ENCODE peak calls at places on chromosomes 2 and 18, in six cellular contexts. J is coronary artery, C is tibial artery, S is OCI-M1, P is skeletal muscle cell, A is AG09319. F is an unnamed sample.

GRCh38 chr2:160278101-160278888 is 78.2 kb upstream of the ITGB6 start:
- DNase-seq in C (no peak), S (no peak), A (no peak), J (no peak), P (no peak), F (no peak)

GRCh38 chr2:203734276-203734983 is 28.0 kb downstream of the CD28 start:
- DNase-seq in J (no peak), C (no peak), A (no peak), P (no peak), S (no peak), F (no peak)

GRCh38 chr2:7692657-7693161 is 775.5 kb downstream of the RNF144A start:
- DNase-seq in A (peak), S (no peak), J (peak), C (peak), P (peak), F (peak)

GRCh38 chr2:158935617-158936016 is 32.8 kb upstream of the TANC1 start:
- DNase-seq in C (no peak), S (no peak), A (no peak), J (no peak), P (no peak), F (no peak)

GRCh38 chr2:98170076-98170475 is 83.1 kb downstream of the VWA3B start:
- DNase-seq in C (no peak), S (no peak), J (no peak), P (no peak), A (no peak), F (no peak)

GRCh38 chr2:195659114-195659513 is 2.1 kb downstream of the SLC39A10 start:
- DNase-seq in J (no peak), P (no peak), A (no peak), C (no peak), S (peak), F (no peak)

GRCh38 chr18:26301681-26302080 is 75.4 kb downstream of the TAF4B start:
- DNase-seq in P (peak), J (no peak), S (peak), A (no peak), C (no peak), F (no peak)

GRCh38 chr2:136809987-136810386 is 44.6 kb downstream of the THSD7B start:
- DNase-seq in A (no peak), J (no peak), C (no peak), S (peak), P (no peak), F (no peak)

GRCh38 chr2:10221443-10221842 is 81.3 kb upstream of the HPCAL1 start:
- DNase-seq in P (no peak), S (no peak), J (no peak), C (no peak), A (no peak), F (no peak)

GRCh38 chr2:75065402-75066008 is 107.1 kb downstream of the POLE4 start:
- DNase-seq in C (no peak), S (no peak), P (no peak), A (no peak), J (no peak), F (peak)

GRCh38 chr2:176099737-176100546 is at the start of gene HOXD12:
- DNase-seq in S (no peak), C (no peak), J (no peak), P (no peak), A (no peak), F (no peak)

GRCh38 chr2:229955663-229956062 is 33.4 kb downstream of the FBXO36 start:
- DNase-seq in P (no peak), C (no peak), A (no peak), J (no peak), S (no peak), F (no peak)

GRCh38 chr2:143128681-143129580 is at the start of gene ARHGAP15:
- DNase-seq in P (no peak), J (no peak), C (no peak), S (peak), A (no peak), F (peak)

GRCh38 chr2:128187032-128187654 is 96.1 kb downstream of the UGGT1 start:
- DNase-seq in C (no peak), S (peak), J (no peak), A (no peak), P (peak), F (no peak)

GRCh38 chr2:142682528-142682927 is 194.9 kb upstream of the KYNU start:
- DNase-seq in S (peak), J (no peak), C (no peak), P (peak), A (peak), F (peak)

GRCh38 chr2:226984461-226985226 is 148.8 kb downstream of the RHBDD1 start:
- DNase-seq in P (no peak), C (no peak), J (no peak), A (no peak), S (peak), F (no peak)

GRCh38 chr2:196173505-196173904 is 2.1 kb upstream of the STK17B start:
- DNase-seq in C (no peak), P (no peak), S (no peak), J (no peak), A (no peak), F (no peak)

GRCh38 chr2:227038550-227039189 is 125.3 kb downstream of the COL4A4 start:
- DNase-seq in S (no peak), P (no peak), A (no peak), C (no peak), J (no peak), F (no peak)

GRCh38 chr2:38462121-38462634 is 85.1 kb upstream of the ATL2 start:
- DNase-seq in S (peak), J (no peak), C (no peak), P (peak), A (peak), F (peak)

GRCh38 chr2:182766626-182767025 is 50.6 kb downstream of the DNAJC10 start:
- DNase-seq in J (no peak), A (no peak), S (no peak), P (no peak), C (no peak), F (no peak)

GRCh38 chr2:100673691-100674485 is 111.1 kb downstream of the PDCL3 start:
- DNase-seq in S (no peak), A (no peak), J (peak), C (no peak), P (no peak), F (no peak)

GRCh38 chr2:237473474-237474453 is 13.3 kb upstream of the MLPH start:
- DNase-seq in C (no peak), A (no peak), S (no peak), J (peak), P (peak), F (peak)

GRCh38 chr2:122031544-122032263 is 276.3 kb downstream of the TSN start:
- DNase-seq in S (no peak), J (no peak), C (no peak), P (no peak), A (no peak), F (no peak)

GRCh38 chr18:54269924-54270844 is 867 bp downstream of the POLI start:
- DNase-seq in C (no peak), J (peak), A (no peak), S (peak), P (no peak), F (peak)

GRCh38 chr2:237727363-237727762 is 71.2 kb upstream of the RBM44 start:
- DNase-seq in C (no peak), S (no peak), A (no peak), P (no peak), J (no peak), F (peak)

GRCh38 chr2:128293426-128293755 is 25.3 kb downstream of the HS6ST1 start:
- DNase-seq in P (no peak), A (no peak), J (no peak), S (no peak), C (no peak), F (no peak)